ENCODE peak calls at places on chromosomes 6 and 20, in four cellular contexts. U, Z, P and L are unnamed samples.

GRCh38 chr6:55276745-55277627 is 50.3 kb upstream of the GFRAL start:
- DNase-seq in U (peak), Z (peak), P (no peak), L (peak)

GRCh38 chr6:3310710-3311109 is 52.0 kb downstream of the PSMG4 start:
- DNase-seq in U (no peak), Z (no peak), P (no peak), L (peak)

GRCh38 chr20:3168079-3168828 is 5.1 kb downstream of the LZTS3 start:
- DNase-seq in U (no peak), Z (no peak), P (no peak), L (no peak)

GRCh38 chr20:43681468-43681942 is 14.6 kb downstream of the MYBL2 start:
- DNase-seq in U (no peak), Z (no peak), P (no peak), L (no peak)

GRCh38 chr20:62776692-62777527 is 19.4 kb upstream of the MRGBP start:
- DNase-seq in U (no peak), Z (no peak), P (no peak), L (peak)

GRCh38 chr6:2876210-2877056 is 26.7 kb downstream of the SERPINB9 start:
- DNase-seq in U (peak), Z (peak), P (no peak), L (peak)

GRCh38 chr20:48709744-48710143 is 118.1 kb downstream of the PREX1 start:
- DNase-seq in U (peak), Z (peak), P (no peak), L (no peak)

GRCh38 chr6:49430187-49430586 is 32.9 kb downstream of the MMUT start:
- DNase-seq in U (no peak), Z (peak), P (no peak), L (peak)

GRCh38 chr6:132401120-132401940 is at the start of gene MOXD1:
- DNase-seq in U (no peak), Z (peak), P (no peak), L (peak)

GRCh38 chr6:34573567-34574183 is 17.5 kb upstream of the SPDEF start:
- DNase-seq in U (no peak), Z (no peak), P (no peak), L (no peak)

GRCh38 chr20:24577271-24577909 is 108.0 kb downstream of the SYNDIG1 start:
- DNase-seq in U (no peak), Z (no peak), P (no peak), L (no peak)

GRCh38 chr6:36848658-36849441 is 9.6 kb upstream of the CPNE5 start:
- DNase-seq in U (no peak), Z (no peak), P (no peak), L (peak)
- H3K4me3 ChIP-seq in U (no peak), Z (no peak), P (no peak), L (no peak)

GRCh38 chr20:35739294-35740163 is 2.5 kb downstream of the RBM39 start:
- DNase-seq in U (peak), Z (peak), P (no peak), L (peak)
- TF ChIP-seq CTCF in U (peak), Z (peak), P (no peak), L (peak)

DNA sequence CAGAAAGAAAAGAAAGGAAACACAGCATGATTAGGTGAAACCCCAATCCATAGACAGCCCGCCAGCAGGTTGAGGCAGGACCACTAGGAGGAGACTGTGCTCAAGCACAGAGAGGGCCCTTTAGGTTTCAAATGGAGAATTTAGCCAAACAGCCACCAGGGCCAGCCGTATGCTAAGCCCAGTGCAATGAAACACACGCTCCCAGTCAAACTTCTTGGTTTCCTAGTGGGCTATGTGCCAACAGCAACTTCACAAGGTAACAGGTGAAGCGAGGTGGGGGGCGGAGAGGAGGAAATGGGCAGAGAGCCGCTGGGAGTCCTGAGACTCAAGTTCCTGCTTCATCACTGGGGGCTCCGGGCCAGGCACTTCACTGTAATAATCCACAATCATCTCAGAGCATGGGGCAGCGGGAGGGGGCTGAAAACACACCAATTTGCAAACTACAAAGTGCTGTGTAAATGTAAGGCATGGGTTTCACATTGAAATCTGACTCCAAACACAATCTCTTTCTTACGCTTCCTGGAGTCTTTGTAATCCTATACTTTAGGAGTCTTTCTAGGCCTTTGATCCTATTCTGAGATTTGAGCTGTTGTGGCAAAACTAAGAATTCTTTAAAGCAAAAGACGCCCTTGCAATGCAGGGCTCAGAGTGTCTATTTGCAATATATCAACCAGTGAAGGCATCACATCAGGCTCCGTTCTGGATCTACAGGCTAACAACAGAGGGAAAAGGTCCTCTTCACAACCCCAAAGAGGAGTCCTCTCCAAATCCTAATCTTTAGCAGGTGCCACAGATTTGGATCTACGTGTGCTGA is 117.3 kb downstream of the OPRM1 start:
- DNase-seq in U (peak), Z (peak), P (no peak), L (peak)
- H3K4me3 ChIP-seq in U (no peak), Z (no peak), P (no peak), L (no peak)

GRCh38 chr20:32995802-32996201 is 8.4 kb downstream of the SUN5 start:
- DNase-seq in U (no peak), Z (no peak), P (no peak), L (no peak)
- TF ChIP-seq CTCF in U (no peak), Z (no peak), P (no peak), L (no peak)

GRCh38 chr6:137862419-137863125 is 4.5 kb upstream of the TNFAIP3 start:
- DNase-seq in U (no peak), Z (no peak), P (no peak), L (no peak)
- H3K4me3 ChIP-seq in U (no peak), Z (no peak), P (no peak), L (no peak)

GRCh38 chr6:23851551-23851950 is 274.5 kb upstream of the NRSN1 start:
- DNase-seq in U (no peak), Z (no peak), P (no peak), L (no peak)

GRCh38 chr6:23855497-23856116 is 270.4 kb upstream of the NRSN1 start:
- DNase-seq in U (no peak), Z (no peak), P (no peak), L (no peak)
- TF ChIP-seq CTCF in U (no peak), Z (no peak), P (no peak), L (no peak)

GRCh38 chr20:59514554-59514953 is 89.8 kb upstream of the PHACTR3 start:
- DNase-seq in U (no peak), Z (no peak), P (no peak), L (no peak)

DNA sequence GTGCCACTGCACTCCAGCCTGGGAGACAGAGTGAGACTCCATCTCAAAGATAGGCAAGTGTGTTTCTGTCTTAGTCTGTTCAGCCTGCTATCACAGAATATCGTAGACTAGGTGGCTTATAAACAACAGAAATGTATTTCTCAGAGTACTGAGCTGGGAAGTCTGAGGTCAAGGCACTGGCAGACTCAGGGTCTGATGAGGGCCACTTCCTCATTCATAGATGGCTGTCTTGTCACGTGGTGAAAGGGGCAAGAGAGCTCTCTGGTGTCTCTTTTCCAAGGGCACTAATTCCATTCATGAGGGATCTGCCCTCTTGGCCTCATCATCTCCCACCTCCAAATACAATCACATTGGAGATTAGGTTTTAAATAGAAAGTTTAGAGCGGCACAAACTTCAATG is 95.6 kb upstream of the PHACTR3 start:
- DNase-seq in U (no peak), Z (no peak), P (no peak), L (no peak)
- H3K4me3 ChIP-seq in U (no peak), Z (no peak), P (no peak), L (no peak)

DNA sequence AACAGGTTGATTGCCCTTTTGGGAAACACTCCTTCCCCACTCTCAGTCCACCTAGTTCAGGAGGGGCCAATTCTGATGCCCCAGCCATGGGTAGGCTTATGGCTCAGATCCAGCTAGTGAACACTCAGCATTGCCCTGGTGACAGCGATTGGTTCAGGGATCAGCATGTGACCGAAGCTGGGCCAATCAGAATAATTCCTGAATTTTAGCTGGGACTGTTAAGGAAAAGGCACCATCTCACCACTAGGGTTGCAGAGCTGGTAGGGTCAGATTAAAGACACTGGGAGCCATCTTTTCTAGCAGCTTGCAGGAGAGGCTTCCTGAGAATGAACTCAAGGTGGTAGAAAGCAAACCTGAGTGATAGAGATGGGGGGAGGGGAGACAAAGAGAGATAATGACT is 44.4 kb downstream of the EYA2 start:
- DNase-seq in U (no peak), Z (peak), P (no peak), L (peak)
- TF ChIP-seq CTCF in U (peak), Z (peak), P (no peak), L (peak)

GRCh38 chr20:19758888-19759331 is 852 bp downstream of the RIN2 start:
- DNase-seq in U (peak), Z (peak), P (peak), L (peak)

GRCh38 chr20:19764207-19764606 is 6.1 kb downstream of the RIN2 start:
- DNase-seq in U (no peak), Z (no peak), P (no peak), L (no peak)

GRCh38 chr20:19760371-19760721 is 2.3 kb downstream of the RIN2 start:
- DNase-seq in U (no peak), Z (no peak), P (no peak), L (no peak)

GRCh38 chr20:19765266-19765665 is 7.2 kb downstream of the RIN2 start:
- DNase-seq in U (no peak), Z (no peak), P (no peak), L (no peak)

DNA sequence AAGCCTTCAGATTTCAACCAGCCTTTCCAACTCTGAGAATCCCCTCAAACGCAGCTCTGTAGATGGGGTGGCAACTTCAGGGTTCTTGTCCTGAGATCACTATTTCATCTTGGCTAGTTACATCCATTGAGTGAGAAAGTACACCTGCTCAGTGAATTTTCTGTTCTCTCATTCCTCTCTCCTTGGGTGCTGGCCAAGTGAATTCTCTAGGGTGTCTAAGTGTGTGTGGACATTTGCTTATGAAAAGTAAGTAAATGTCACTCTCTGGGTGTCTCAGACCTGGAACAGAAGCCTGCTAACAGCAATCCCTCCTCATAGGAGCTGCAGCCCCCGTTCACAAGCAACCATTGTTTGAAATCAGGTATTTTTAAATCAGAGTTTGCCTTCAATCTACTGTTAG is 3.8 kb downstream of the RIN2 start:
- DNase-seq in U (no peak), Z (no peak), P (no peak), L (no peak)
- H3K4me3 ChIP-seq in U (no peak), Z (no peak), P (no peak), L (no peak)

GRCh38 chr20:37838769-37839431 is 64.0 kb upstream of the VSTM2L start:
- DNase-seq in U (no peak), Z (no peak), P (no peak), L (no peak)
- TF ChIP-seq CTCF in U (no peak), Z (no peak), P (no peak), L (no peak)